ENCODE peak calls at places on chromosomes 6 and 20, in five cellular contexts. One of them, this sample, is unnamed. For H3K4me1, the result is how much of the 10 kb centered on the place peaks cover.

GRCh38 chr20:51760905-51761544 is 7.2 kb downstream of the ATP9A start:
- DNase-seq in body of pancreas: no peak
- DNase-seq in CD4-positive, CD25-positive, alpha-beta regulatory T cell: no peak
- DNase-seq in A549: peak
- DNase-seq in tibial artery: no peak
- DNase-seq in this sample: no peak

GRCh38 chr20:1696521-1697209 is 39.1 kb upstream of the SIRPG start:
- DNase-seq in body of pancreas: no peak
- DNase-seq in CD4-positive, CD25-positive, alpha-beta regulatory T cell: no peak
- DNase-seq in A549: no peak
- DNase-seq in tibial artery: no peak
- DNase-seq in this sample: no peak

GRCh38 chr6:88374556-88374955 is 208.4 kb upstream of the CNR1 start:
- DNase-seq in body of pancreas: no peak
- DNase-seq in CD4-positive, CD25-positive, alpha-beta regulatory T cell: no peak
- DNase-seq in A549: no peak
- DNase-seq in tibial artery: no peak
- DNase-seq in this sample: peak

GRCh38 chr6:142551145-142551811 is 249.5 kb downstream of the ADGRG6 start:
- DNase-seq in body of pancreas: no peak
- DNase-seq in CD4-positive, CD25-positive, alpha-beta regulatory T cell: no peak
- DNase-seq in A549: peak
- DNase-seq in tibial artery: no peak
- DNase-seq in this sample: peak

GRCh38 chr6:85749236-85749635 is 106.5 kb upstream of the SYNCRIP start:
- DNase-seq in body of pancreas: no peak
- DNase-seq in CD4-positive, CD25-positive, alpha-beta regulatory T cell: no peak
- DNase-seq in A549: no peak
- DNase-seq in tibial artery: no peak
- DNase-seq in this sample: no peak

GRCh38 chr6:7110092-7110792 is 2.5 kb downstream of the RREB1 start:
- DNase-seq in body of pancreas: no peak
- DNase-seq in CD4-positive, CD25-positive, alpha-beta regulatory T cell: peak
- DNase-seq in A549: no peak
- DNase-seq in tibial artery: no peak
- DNase-seq in this sample: no peak

GRCh38 chr20:23659989-23660837 is 22.5 kb upstream of the CST3 start:
- DNase-seq in body of pancreas: no peak
- DNase-seq in CD4-positive, CD25-positive, alpha-beta regulatory T cell: no peak
- DNase-seq in A549: no peak
- DNase-seq in tibial artery: no peak
- DNase-seq in this sample: peak

GRCh38 chr6:12291785-12292604 is 1.8 kb downstream of the EDN1 start:
- DNase-seq in body of pancreas: peak
- DNase-seq in CD4-positive, CD25-positive, alpha-beta regulatory T cell: no peak
- DNase-seq in A549: peak
- DNase-seq in tibial artery: no peak
- DNase-seq in this sample: no peak

GRCh38 chr6:102064142-102064541 is 670.6 kb downstream of the GRIK2 start:
- DNase-seq in body of pancreas: no peak
- DNase-seq in CD4-positive, CD25-positive, alpha-beta regulatory T cell: no peak
- DNase-seq in A549: no peak
- DNase-seq in tibial artery: no peak
- DNase-seq in this sample: no peak

GRCh38 chr6:149478631-149479314 is 6.0 kb downstream of the ZC3H12D start:
- DNase-seq in body of pancreas: no peak
- DNase-seq in CD4-positive, CD25-positive, alpha-beta regulatory T cell: no peak
- DNase-seq in A549: no peak
- DNase-seq in tibial artery: no peak
- DNase-seq in this sample: no peak

GRCh38 chr6:150391890-150392289 is 23.1 kb downstream of the IYD start:
- DNase-seq in body of pancreas: no peak
- DNase-seq in CD4-positive, CD25-positive, alpha-beta regulatory T cell: no peak
- DNase-seq in A549: peak
- DNase-seq in tibial artery: no peak
- DNase-seq in this sample: no peak

GRCh38 chr6:36049582-36049981 is 22.0 kb downstream of the MAPK14 start:
- DNase-seq in body of pancreas: no peak
- DNase-seq in CD4-positive, CD25-positive, alpha-beta regulatory T cell: no peak
- DNase-seq in A549: no peak
- DNase-seq in tibial artery: no peak
- DNase-seq in this sample: no peak

GRCh38 chr6:150006961-150007464 is 18.3 kb downstream of the RAET1L start:
- DNase-seq in body of pancreas: no peak
- DNase-seq in CD4-positive, CD25-positive, alpha-beta regulatory T cell: no peak
- DNase-seq in A549: peak
- DNase-seq in tibial artery: no peak
- DNase-seq in this sample: peak

GRCh38 chr20:63080411-63080810 is 73.6 kb upstream of the BHLHE23 start:
- DNase-seq in body of pancreas: no peak
- DNase-seq in CD4-positive, CD25-positive, alpha-beta regulatory T cell: no peak
- DNase-seq in A549: no peak
- DNase-seq in tibial artery: no peak
- DNase-seq in this sample: no peak

GRCh38 chr6:158357570-158358216 is 45.4 kb downstream of the TULP4 start:
- DNase-seq in body of pancreas: no peak
- DNase-seq in CD4-positive, CD25-positive, alpha-beta regulatory T cell: no peak
- DNase-seq in A549: no peak
- DNase-seq in tibial artery: no peak
- DNase-seq in this sample: no peak

GRCh38 chr6:19153981-19154295 is 683.2 kb upstream of the ID4 start:
- DNase-seq in body of pancreas: no peak
- DNase-seq in CD4-positive, CD25-positive, alpha-beta regulatory T cell: no peak
- DNase-seq in A549: no peak
- DNase-seq in tibial artery: no peak
- DNase-seq in this sample: no peak
- H3K4me3 ChIP-seq in body of pancreas: no peak
- H3K4me3 ChIP-seq in CD4-positive, CD25-positive, alpha-beta regulatory T cell: no peak
- H3K4me3 ChIP-seq in A549: no peak
- H3K4me3 ChIP-seq in tibial artery: no peak
- H3K4me3 ChIP-seq in this sample: no peak

GRCh38 chr20:58402305-58402704 is 13.3 kb downstream of the VAPB start:
- DNase-seq in body of pancreas: no peak
- DNase-seq in CD4-positive, CD25-positive, alpha-beta regulatory T cell: no peak
- DNase-seq in A549: no peak
- DNase-seq in tibial artery: no peak
- DNase-seq in this sample: no peak
- H3K4me1 ChIP-seq in body of pancreas: under half
- H3K4me1 ChIP-seq in CD4-positive, CD25-positive, alpha-beta regulatory T cell: under half
- H3K4me1 ChIP-seq in A549: under half
- H3K4me1 ChIP-seq in tibial artery: under half
- H3K4me1 ChIP-seq in this sample: under half

GRCh38 chr6:161745128-161745527 is 471.3 kb upstream of the AGPAT4 start:
- DNase-seq in body of pancreas: no peak
- DNase-seq in CD4-positive, CD25-positive, alpha-beta regulatory T cell: no peak
- DNase-seq in A549: no peak
- DNase-seq in tibial artery: no peak
- DNase-seq in this sample: no peak

GRCh38 chr6:161740486-161740885 is 466.6 kb upstream of the AGPAT4 start:
- DNase-seq in body of pancreas: no peak
- DNase-seq in CD4-positive, CD25-positive, alpha-beta regulatory T cell: no peak
- DNase-seq in A549: no peak
- DNase-seq in tibial artery: no peak
- DNase-seq in this sample: no peak

GRCh38 chr6:161743526-161744196 is 469.8 kb upstream of the AGPAT4 start:
- DNase-seq in body of pancreas: no peak
- DNase-seq in CD4-positive, CD25-positive, alpha-beta regulatory T cell: no peak
- DNase-seq in A549: no peak
- DNase-seq in tibial artery: no peak
- DNase-seq in this sample: no peak

GRCh38 chr6:161745594-161745993 is 471.7 kb upstream of the AGPAT4 start:
- DNase-seq in body of pancreas: no peak
- DNase-seq in CD4-positive, CD25-positive, alpha-beta regulatory T cell: no peak
- DNase-seq in A549: no peak
- DNase-seq in tibial artery: no peak
- DNase-seq in this sample: no peak

GRCh38 chr6:161744211-161745067 is 470.6 kb upstream of the AGPAT4 start:
- DNase-seq in body of pancreas: no peak
- DNase-seq in CD4-positive, CD25-positive, alpha-beta regulatory T cell: no peak
- DNase-seq in A549: no peak
- DNase-seq in tibial artery: no peak
- DNase-seq in this sample: peak
- H3K27ac ChIP-seq in body of pancreas: no peak
- H3K27ac ChIP-seq in CD4-positive, CD25-positive, alpha-beta regulatory T cell: no peak
- H3K27ac ChIP-seq in A549: no peak
- H3K27ac ChIP-seq in tibial artery: no peak
- H3K27ac ChIP-seq in this sample: no peak

GRCh38 chr6:125050663-125051318 is 88.6 kb downstream of the RNF217 start:
- DNase-seq in body of pancreas: no peak
- DNase-seq in CD4-positive, CD25-positive, alpha-beta regulatory T cell: no peak
- DNase-seq in A549: no peak
- DNase-seq in tibial artery: no peak
- DNase-seq in this sample: no peak
- H3K4me3 ChIP-seq in body of pancreas: no peak
- H3K4me3 ChIP-seq in CD4-positive, CD25-positive, alpha-beta regulatory T cell: no peak
- H3K4me3 ChIP-seq in A549: no peak
- H3K4me3 ChIP-seq in tibial artery: no peak
- H3K4me3 ChIP-seq in this sample: no peak

GRCh38 chr6:111628117-111628866 is 22.6 kb upstream of the TRAF3IP2 start:
- DNase-seq in body of pancreas: no peak
- DNase-seq in CD4-positive, CD25-positive, alpha-beta regulatory T cell: no peak
- DNase-seq in A549: no peak
- DNase-seq in tibial artery: peak
- DNase-seq in this sample: no peak
- H3K4me1 ChIP-seq in body of pancreas: under half
- H3K4me1 ChIP-seq in CD4-positive, CD25-positive, alpha-beta regulatory T cell: under half
- H3K4me1 ChIP-seq in A549: under half
- H3K4me1 ChIP-seq in tibial artery: under half
- H3K4me1 ChIP-seq in this sample: under half

This sample was measured in SJCRH30.